ENCODE peak calls at places on chromosomes 11 and 22, in nine cellular contexts. W is A549, Z is esophagus squamous epithelium, Y is heart left ventricle, D is IMR-90, M is right lobe of liver, L is prostate gland, I is body of pancreas, V is Peyer's patch. K is an unnamed sample. For H3K9me3, the result is how much of the 10 kb centered on the place peaks cover.

GRCh38 chr11:116232364-116232801 is 540.4 kb downstream of the BUD13 start:
- DNase-seq in W (no peak), Z (no peak), Y (no peak), D (no peak), M (no peak), L (no peak), I (no peak), V (no peak), K (no peak)

GRCh38 chr22:24429411-24430365 is 2.3 kb downstream of the ADORA2A start:
- DNase-seq in W (no peak), Z (no peak), Y (peak), D (peak), M (peak), L (peak), I (no peak), V (peak), K (no peak)

GRCh38 chr11:82024760-82025159 is 708.9 kb downstream of the FAM181B start:
- DNase-seq in W (no peak), Z (no peak), Y (no peak), D (no peak), M (no peak), L (no peak), I (no peak), V (no peak), K (no peak)

GRCh38 chr11:75797116-75797515 is 17.9 kb upstream of the UVRAG start:
- DNase-seq in W (no peak), Z (no peak), Y (no peak), D (no peak), M (no peak), L (no peak), I (no peak), V (no peak), K (no peak)

GRCh38 chr11:6553634-6554033 is 49.8 kb downstream of the RRP8 start:
- DNase-seq in W (no peak), Z (no peak), Y (no peak), D (no peak), M (no peak), L (no peak), I (no peak), V (no peak), K (no peak)

GRCh38 chr11:112320668-112321067 is 60.0 kb upstream of the PLET1 start:
- DNase-seq in W (no peak), Z (no peak), Y (peak), D (peak), M (peak), L (peak), I (peak), V (peak), K (peak)

GRCh38 chr11:118194835-118195627 is 18.6 kb upstream of the SCN2B start:
- DNase-seq in W (peak), Z (no peak), Y (peak), D (peak), M (peak), L (peak), I (peak), V (peak), K (peak)

GRCh38 chr11:116606060-116606459 is 166.7 kb downstream of the BUD13 start:
- DNase-seq in W (no peak), Z (no peak), Y (no peak), D (no peak), M (no peak), L (no peak), I (no peak), V (no peak), K (no peak)

GRCh38 chr22:17303840-17304779 is 65.2 kb upstream of the CECR2 start:
- DNase-seq in W (no peak), Z (no peak), Y (no peak), D (no peak), M (no peak), L (no peak), I (no peak), V (peak), K (no peak)

GRCh38 chr11:100151944-100152343 is 535.1 kb upstream of the ARHGAP42 start:
- DNase-seq in W (peak), Z (no peak), Y (no peak), D (no peak), M (no peak), L (no peak), I (no peak), V (no peak), K (no peak)

GRCh38 chr22:24191381-24191841 is 10.1 kb downstream of the SUSD2 start:
- DNase-seq in W (no peak), Z (no peak), Y (no peak), D (no peak), M (peak), L (no peak), I (no peak), V (no peak), K (peak)

GRCh38 chr11:45856044-45856468 is 8.8 kb downstream of the CRY2 start:
- DNase-seq in W (no peak), Z (no peak), Y (no peak), D (peak), M (no peak), L (no peak), I (no peak), V (no peak), K (no peak)

GRCh38 chr22:47193606-47194316 is 431.3 kb downstream of the TBC1D22A start:
- DNase-seq in W (no peak), Z (no peak), Y (no peak), D (no peak), M (no peak), L (no peak), I (no peak), V (no peak), K (no peak)

GRCh38 chr11:8928981-8929615 is 3.6 kb downstream of the C11orf16 start:
- DNase-seq in W (no peak), Z (no peak), Y (no peak), D (peak), M (no peak), L (no peak), I (no peak), V (no peak), K (no peak)

GRCh38 chr11:28518825-28519224 is 410.6 kb downstream of the METTL15 start:
- DNase-seq in W (no peak), Z (no peak), Y (no peak), D (no peak), M (no peak), L (no peak), I (no peak), V (no peak), K (no peak)
- TF ChIP-seq POLR2A in W (no peak), Z (no peak), Y (no peak), D (no peak), M (no peak), L (no peak), I (no peak), V (no peak), K (no peak)

DNA sequence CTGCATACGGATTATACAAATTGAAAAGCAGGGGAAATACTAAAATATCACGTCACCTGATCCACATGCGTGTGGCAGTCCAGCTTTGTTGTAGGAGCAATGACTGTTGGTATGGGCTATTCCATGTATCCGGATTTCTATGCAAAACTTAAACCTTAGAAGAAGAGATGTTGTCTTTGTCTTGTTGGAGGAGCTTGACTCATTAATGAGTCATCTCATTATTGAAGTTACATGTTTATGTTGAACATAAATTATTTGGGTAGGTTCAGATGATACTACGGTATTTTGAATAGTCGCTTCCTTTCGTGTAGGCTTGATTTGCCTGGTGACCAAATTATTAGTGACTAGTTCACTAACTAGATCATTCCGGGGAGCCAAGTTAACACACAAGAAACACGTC is 806 bp upstream of the SAAL1 start:
- DNase-seq in W (no peak), Z (no peak), Y (no peak), D (peak), M (no peak), L (no peak), I (no peak), V (no peak), K (no peak)
- H3K9me3 ChIP-seq in W (under half), Z (under half), Y (under half), D (under half), M (under half), L (under half), I (under half), V (under half), K (under half)

GRCh38 chr11:133956650-133957633 is at the start of gene IGSF9B:
- DNase-seq in W (peak), Z (no peak), Y (peak), D (peak), M (peak), L (peak), I (peak), V (peak), K (peak)
- TF ChIP-seq POLR2A in W (no peak), Z (no peak), Y (peak), D (no peak), M (no peak), L (peak), I (peak), V (no peak), K (no peak)

GRCh38 chr11:61068581-61068980 is 33.7 kb upstream of the CD5 start:
- DNase-seq in W (no peak), Z (no peak), Y (no peak), D (no peak), M (no peak), L (no peak), I (no peak), V (peak), K (no peak)
- H3K9me3 ChIP-seq in W (under half), Z (under half), Y (under half), D (under half), M (under half), L (under half), I (under half), V (under half), K (under half)

DNA sequence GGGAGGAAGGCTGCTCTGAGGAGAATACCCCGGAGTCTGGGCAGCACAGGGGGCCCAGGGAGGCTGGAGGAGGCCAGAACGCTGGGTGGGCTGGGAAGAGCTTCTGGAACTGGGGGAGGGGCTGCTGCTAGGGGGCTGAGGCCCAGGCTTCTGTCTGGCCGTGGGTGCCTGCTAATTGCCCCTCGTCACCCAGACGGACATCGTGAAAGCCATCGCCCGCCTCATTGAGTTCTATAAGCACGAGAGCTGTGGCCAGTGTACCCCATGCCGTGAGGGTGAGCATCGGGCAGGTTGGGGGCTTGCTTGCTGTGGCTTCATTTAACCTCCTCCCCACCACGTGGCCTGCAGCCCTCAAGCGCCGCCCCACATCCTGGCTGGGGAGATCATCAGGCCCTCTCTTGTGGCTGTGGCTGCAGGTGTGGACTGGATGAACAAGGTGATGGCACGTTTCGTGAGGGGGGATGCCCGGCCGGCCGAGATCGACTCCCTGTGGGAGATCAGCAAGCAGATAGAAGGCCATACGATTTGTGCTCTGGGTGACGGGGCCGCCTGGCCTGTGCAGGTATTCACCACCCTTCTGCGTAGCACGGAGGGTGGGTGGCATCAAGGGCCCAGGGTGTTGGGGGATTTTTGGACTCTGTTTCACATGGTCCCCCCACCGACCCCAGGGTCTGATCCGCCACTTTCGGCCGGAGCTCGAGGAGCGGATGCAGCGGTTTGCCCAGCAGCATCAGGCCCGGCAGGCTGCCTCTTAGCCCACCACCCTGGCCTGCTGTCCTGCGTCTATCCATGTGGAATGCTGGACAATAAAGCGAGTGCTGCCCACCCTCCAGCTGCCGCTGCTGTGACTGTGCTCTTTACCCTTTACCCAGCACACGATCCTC is 5.2 kb downstream of the NDUFV1 start:
- DNase-seq in W (no peak), Z (no peak), Y (no peak), D (no peak), M (no peak), L (no peak), I (no peak), V (no peak), K (no peak)
- TF ChIP-seq POLR2A in W (no peak), Z (no peak), Y (no peak), D (no peak), M (no peak), L (no peak), I (no peak), V (no peak), K (no peak)

DNA sequence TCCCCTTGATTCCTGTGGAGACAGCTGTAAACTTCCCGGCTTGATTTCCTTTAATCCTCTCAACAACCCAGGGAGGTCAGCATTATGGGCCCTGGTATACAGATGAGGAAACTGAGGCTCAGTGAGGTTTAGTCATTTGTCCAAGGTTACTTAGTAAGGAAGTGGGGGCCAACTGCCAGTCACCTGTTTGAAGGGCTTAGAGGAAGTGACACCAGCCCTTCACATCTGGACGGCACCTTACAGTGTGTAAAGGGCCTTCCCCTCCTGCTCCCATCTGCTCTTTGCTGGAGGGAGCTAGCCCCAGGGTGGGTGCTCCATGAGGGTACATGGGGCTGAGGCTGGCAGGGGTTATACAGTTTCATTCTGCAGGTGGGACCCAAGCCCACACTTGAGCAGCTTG is 12.1 kb downstream of the MICALL1 start:
- DNase-seq in W (no peak), Z (no peak), Y (no peak), D (no peak), M (no peak), L (no peak), I (no peak), V (no peak), K (no peak)
- H3K9me3 ChIP-seq in W (under half), Z (under half), Y (under half), D (under half), M (under half), L (under half), I (under half), V (under half), K (under half)